ENCODE peak calls at places on chromosomes 3 and 15, in ten cellular contexts. One of them, this sample, is unnamed.

GRCh38 chr15:31453558-31454318 is 127.1 kb downstream of the KLF13 start:
- DNase-seq in lung microvascular endothelial cell: no peak
- DNase-seq in activated naive CD4-positive, alpha-beta T cell treated with anti-CD3 and anti-CD28 coated beads, Interleukin-2, amount 10 ng/mL, durations not matched to agents 7 days and 5 days: peak; percentile 6
- DNase-seq in T-helper 9 cell: no peak
- DNase-seq in EL: no peak
- DNase-seq in Jurkat, Clone E6-1: no peak
- DNase-seq in left ventricle myocardium inferior: no peak
- DNase-seq in activated CD4-positive, alpha-beta T cell treated with anti-CD3 and anti-CD28 coated beads, Interleukin-2, amount 50 U/mL, for 4 hours: no peak
- DNase-seq in fibroblast of lung: no peak
- DNase-seq in pancreas: no peak
- DNase-seq in this sample: no peak

GRCh38 chr3:145735631-145736030 is 425.4 kb downstream of the PLOD2 start:
- DNase-seq in pancreas: no peak
- DNase-seq in fibroblast of lung: no peak
- DNase-seq in T-helper 9 cell: no peak
- DNase-seq in Jurkat, Clone E6-1: no peak
- DNase-seq in left ventricle myocardium inferior: no peak
- DNase-seq in activated naive CD4-positive, alpha-beta T cell treated with anti-CD3 and anti-CD28 coated beads, Interleukin-2, amount 10 ng/mL, durations not matched to agents 7 days and 5 days: no peak
- DNase-seq in activated CD4-positive, alpha-beta T cell treated with anti-CD3 and anti-CD28 coated beads, Interleukin-2, amount 50 U/mL, for 4 hours: no peak
- DNase-seq in lung microvascular endothelial cell: no peak
- DNase-seq in EL: no peak
- DNase-seq in this sample: no peak

GRCh38 chr3:10285742-10286524 is 6.8 kb downstream of the GHRL start:
- DNase-seq in activated naive CD4-positive, alpha-beta T cell treated with anti-CD3 and anti-CD28 coated beads, Interleukin-2, amount 10 ng/mL, durations not matched to agents 7 days and 5 days: peak; percentile 18
- DNase-seq in fibroblast of lung: peak; percentile 53
- DNase-seq in T-helper 9 cell: no peak
- DNase-seq in pancreas: no peak
- DNase-seq in EL: no peak
- DNase-seq in lung microvascular endothelial cell: no peak
- DNase-seq in activated CD4-positive, alpha-beta T cell treated with anti-CD3 and anti-CD28 coated beads, Interleukin-2, amount 50 U/mL, for 4 hours: no peak
- DNase-seq in left ventricle myocardium inferior: no peak
- DNase-seq in Jurkat, Clone E6-1: no peak
- DNase-seq in this sample: no peak

GRCh38 chr3:69282191-69282590 is 103.7 kb downstream of the FRMD4B start:
- DNase-seq in activated CD4-positive, alpha-beta T cell treated with anti-CD3 and anti-CD28 coated beads, Interleukin-2, amount 50 U/mL, for 4 hours: peak; percentile 54
- DNase-seq in T-helper 9 cell: no peak
- DNase-seq in fibroblast of lung: peak; percentile 36
- DNase-seq in pancreas: no peak
- DNase-seq in lung microvascular endothelial cell: no peak
- DNase-seq in left ventricle myocardium inferior: no peak
- DNase-seq in activated naive CD4-positive, alpha-beta T cell treated with anti-CD3 and anti-CD28 coated beads, Interleukin-2, amount 10 ng/mL, durations not matched to agents 7 days and 5 days: peak; percentile 23
- DNase-seq in Jurkat, Clone E6-1: no peak
- DNase-seq in EL: no peak
- DNase-seq in this sample: no peak

GRCh38 chr15:96166223-96167200 is 164.0 kb upstream of the NR2F2 start:
- DNase-seq in EL: no peak
- DNase-seq in T-helper 9 cell: no peak
- DNase-seq in fibroblast of lung: peak; percentile 14
- DNase-seq in lung microvascular endothelial cell: no peak
- DNase-seq in activated naive CD4-positive, alpha-beta T cell treated with anti-CD3 and anti-CD28 coated beads, Interleukin-2, amount 10 ng/mL, durations not matched to agents 7 days and 5 days: no peak
- DNase-seq in pancreas: no peak
- DNase-seq in Jurkat, Clone E6-1: no peak
- DNase-seq in activated CD4-positive, alpha-beta T cell treated with anti-CD3 and anti-CD28 coated beads, Interleukin-2, amount 50 U/mL, for 4 hours: no peak
- DNase-seq in left ventricle myocardium inferior: no peak
- DNase-seq in this sample: no peak

GRCh38 chr3:52636673-52637072 is 49.0 kb downstream of the PBRM1 start:
- DNase-seq in pancreas: no peak
- DNase-seq in activated CD4-positive, alpha-beta T cell treated with anti-CD3 and anti-CD28 coated beads, Interleukin-2, amount 50 U/mL, for 4 hours: no peak
- DNase-seq in EL: peak; percentile 12
- DNase-seq in activated naive CD4-positive, alpha-beta T cell treated with anti-CD3 and anti-CD28 coated beads, Interleukin-2, amount 10 ng/mL, durations not matched to agents 7 days and 5 days: no peak
- DNase-seq in left ventricle myocardium inferior: no peak
- DNase-seq in fibroblast of lung: peak; percentile 35
- DNase-seq in lung microvascular endothelial cell: no peak
- DNase-seq in T-helper 9 cell: no peak
- DNase-seq in Jurkat, Clone E6-1: no peak
- DNase-seq in this sample: no peak

GRCh38 chr15:42069496-42070275 is 24.7 kb downstream of the PLA2G4D start:
- DNase-seq in activated naive CD4-positive, alpha-beta T cell treated with anti-CD3 and anti-CD28 coated beads, Interleukin-2, amount 10 ng/mL, durations not matched to agents 7 days and 5 days: no peak
- DNase-seq in activated CD4-positive, alpha-beta T cell treated with anti-CD3 and anti-CD28 coated beads, Interleukin-2, amount 50 U/mL, for 4 hours: no peak
- DNase-seq in lung microvascular endothelial cell: no peak
- DNase-seq in Jurkat, Clone E6-1: no peak
- DNase-seq in T-helper 9 cell: no peak
- DNase-seq in left ventricle myocardium inferior: no peak
- DNase-seq in fibroblast of lung: no peak
- DNase-seq in pancreas: no peak
- DNase-seq in EL: no peak
- DNase-seq in this sample: no peak

GRCh38 chr3:110933786-110934415 is 137.7 kb upstream of the NECTIN3 start:
- DNase-seq in Jurkat, Clone E6-1: no peak
- DNase-seq in activated CD4-positive, alpha-beta T cell treated with anti-CD3 and anti-CD28 coated beads, Interleukin-2, amount 50 U/mL, for 4 hours: no peak
- DNase-seq in activated naive CD4-positive, alpha-beta T cell treated with anti-CD3 and anti-CD28 coated beads, Interleukin-2, amount 10 ng/mL, durations not matched to agents 7 days and 5 days: no peak
- DNase-seq in lung microvascular endothelial cell: no peak
- DNase-seq in fibroblast of lung: peak; percentile 44
- DNase-seq in T-helper 9 cell: no peak
- DNase-seq in pancreas: no peak
- DNase-seq in EL: peak; percentile 55
- DNase-seq in left ventricle myocardium inferior: no peak
- DNase-seq in this sample: no peak

GRCh38 chr3:23239181-23240068 is 36.3 kb downstream of the UBE2E2 start:
- DNase-seq in T-helper 9 cell: no peak
- DNase-seq in lung microvascular endothelial cell: no peak
- DNase-seq in activated naive CD4-positive, alpha-beta T cell treated with anti-CD3 and anti-CD28 coated beads, Interleukin-2, amount 10 ng/mL, durations not matched to agents 7 days and 5 days: no peak
- DNase-seq in EL: no peak
- DNase-seq in fibroblast of lung: no peak
- DNase-seq in activated CD4-positive, alpha-beta T cell treated with anti-CD3 and anti-CD28 coated beads, Interleukin-2, amount 50 U/mL, for 4 hours: no peak
- DNase-seq in pancreas: no peak
- DNase-seq in Jurkat, Clone E6-1: no peak
- DNase-seq in left ventricle myocardium inferior: no peak
- DNase-seq in this sample: no peak

GRCh38 chr3:108130247-108130646 is 39.4 kb upstream of the CD47 start:
- DNase-seq in Jurkat, Clone E6-1: no peak
- DNase-seq in left ventricle myocardium inferior: no peak
- DNase-seq in fibroblast of lung: no peak
- DNase-seq in EL: no peak
- DNase-seq in lung microvascular endothelial cell: no peak
- DNase-seq in activated CD4-positive, alpha-beta T cell treated with anti-CD3 and anti-CD28 coated beads, Interleukin-2, amount 50 U/mL, for 4 hours: no peak
- DNase-seq in pancreas: no peak
- DNase-seq in T-helper 9 cell: no peak
- DNase-seq in activated naive CD4-positive, alpha-beta T cell treated with anti-CD3 and anti-CD28 coated beads, Interleukin-2, amount 10 ng/mL, durations not matched to agents 7 days and 5 days: no peak
- DNase-seq in this sample: no peak

GRCh38 chr3:160665784-160666526 is 11.0 kb upstream of the ARL14 start:
- DNase-seq in EL: peak; percentile 95
- DNase-seq in pancreas: no peak
- DNase-seq in left ventricle myocardium inferior: no peak
- DNase-seq in Jurkat, Clone E6-1: peak; percentile 49
- DNase-seq in activated CD4-positive, alpha-beta T cell treated with anti-CD3 and anti-CD28 coated beads, Interleukin-2, amount 50 U/mL, for 4 hours: no peak
- DNase-seq in fibroblast of lung: peak; percentile 96
- DNase-seq in activated naive CD4-positive, alpha-beta T cell treated with anti-CD3 and anti-CD28 coated beads, Interleukin-2, amount 10 ng/mL, durations not matched to agents 7 days and 5 days: no peak
- DNase-seq in lung microvascular endothelial cell: no peak
- DNase-seq in T-helper 9 cell: no peak
- DNase-seq in this sample: no peak

GRCh38 chr15:88574062-88574461 is 27.6 kb upstream of the DET1 start:
- DNase-seq in lung microvascular endothelial cell: no peak
- DNase-seq in EL: no peak
- DNase-seq in pancreas: no peak
- DNase-seq in T-helper 9 cell: no peak
- DNase-seq in activated CD4-positive, alpha-beta T cell treated with anti-CD3 and anti-CD28 coated beads, Interleukin-2, amount 50 U/mL, for 4 hours: no peak
- DNase-seq in Jurkat, Clone E6-1: no peak
- DNase-seq in left ventricle myocardium inferior: no peak
- DNase-seq in activated naive CD4-positive, alpha-beta T cell treated with anti-CD3 and anti-CD28 coated beads, Interleukin-2, amount 10 ng/mL, durations not matched to agents 7 days and 5 days: no peak
- DNase-seq in fibroblast of lung: no peak
- DNase-seq in this sample: no peak

GRCh38 chr15:40412095-40412759 is 6.6 kb downstream of the IVD start:
- DNase-seq in activated naive CD4-positive, alpha-beta T cell treated with anti-CD3 and anti-CD28 coated beads, Interleukin-2, amount 10 ng/mL, durations not matched to agents 7 days and 5 days: no peak
- DNase-seq in fibroblast of lung: no peak
- DNase-seq in left ventricle myocardium inferior: no peak
- DNase-seq in EL: no peak
- DNase-seq in Jurkat, Clone E6-1: no peak
- DNase-seq in activated CD4-positive, alpha-beta T cell treated with anti-CD3 and anti-CD28 coated beads, Interleukin-2, amount 50 U/mL, for 4 hours: no peak
- DNase-seq in pancreas: peak; percentile 86
- DNase-seq in lung microvascular endothelial cell: no peak
- DNase-seq in T-helper 9 cell: no peak
- DNase-seq in this sample: no peak

GRCh38 chr15:90316139-90316538 is 35.9 kb upstream of the ZNF774 start:
- DNase-seq in lung microvascular endothelial cell: no peak
- DNase-seq in fibroblast of lung: no peak
- DNase-seq in Jurkat, Clone E6-1: no peak
- DNase-seq in activated CD4-positive, alpha-beta T cell treated with anti-CD3 and anti-CD28 coated beads, Interleukin-2, amount 50 U/mL, for 4 hours: no peak
- DNase-seq in left ventricle myocardium inferior: no peak
- DNase-seq in EL: no peak
- DNase-seq in T-helper 9 cell: no peak
- DNase-seq in activated naive CD4-positive, alpha-beta T cell treated with anti-CD3 and anti-CD28 coated beads, Interleukin-2, amount 10 ng/mL, durations not matched to agents 7 days and 5 days: no peak
- DNase-seq in pancreas: no peak
- DNase-seq in this sample: no peak

GRCh38 chr15:59611277-59612260 is at the start of gene GCNT3:
- DNase-seq in activated naive CD4-positive, alpha-beta T cell treated with anti-CD3 and anti-CD28 coated beads, Interleukin-2, amount 10 ng/mL, durations not matched to agents 7 days and 5 days: no peak
- DNase-seq in EL: peak; percentile 7
- DNase-seq in pancreas: no peak
- DNase-seq in fibroblast of lung: peak; percentile 8
- DNase-seq in lung microvascular endothelial cell: no peak
- DNase-seq in Jurkat, Clone E6-1: no peak
- DNase-seq in left ventricle myocardium inferior: no peak
- DNase-seq in activated CD4-positive, alpha-beta T cell treated with anti-CD3 and anti-CD28 coated beads, Interleukin-2, amount 50 U/mL, for 4 hours: no peak
- DNase-seq in T-helper 9 cell: no peak
- DNase-seq in this sample: no peak

GRCh38 chr3:127886276-127886862 is 28.7 kb upstream of the KBTBD12 start:
- DNase-seq in T-helper 9 cell: no peak
- DNase-seq in pancreas: no peak
- DNase-seq in activated CD4-positive, alpha-beta T cell treated with anti-CD3 and anti-CD28 coated beads, Interleukin-2, amount 50 U/mL, for 4 hours: no peak
- DNase-seq in lung microvascular endothelial cell: no peak
- DNase-seq in Jurkat, Clone E6-1: no peak
- DNase-seq in left ventricle myocardium inferior: no peak
- DNase-seq in EL: no peak
- DNase-seq in activated naive CD4-positive, alpha-beta T cell treated with anti-CD3 and anti-CD28 coated beads, Interleukin-2, amount 10 ng/mL, durations not matched to agents 7 days and 5 days: no peak
- DNase-seq in fibroblast of lung: no peak
- DNase-seq in this sample: no peak

GRCh38 chr15:79682285-79682684 is 214.5 kb downstream of the MTHFS start:
- DNase-seq in pancreas: no peak
- DNase-seq in activated CD4-positive, alpha-beta T cell treated with anti-CD3 and anti-CD28 coated beads, Interleukin-2, amount 50 U/mL, for 4 hours: no peak
- DNase-seq in EL: peak; percentile 83
- DNase-seq in lung microvascular endothelial cell: peak; percentile 39
- DNase-seq in activated naive CD4-positive, alpha-beta T cell treated with anti-CD3 and anti-CD28 coated beads, Interleukin-2, amount 10 ng/mL, durations not matched to agents 7 days and 5 days: no peak
- DNase-seq in T-helper 9 cell: no peak
- DNase-seq in Jurkat, Clone E6-1: no peak
- DNase-seq in left ventricle myocardium inferior: peak; percentile 45
- DNase-seq in fibroblast of lung: peak; percentile 90
- DNase-seq in this sample: no peak

GRCh38 chr3:40487172-40487571 is 10.2 kb downstream of the ZNF619 start:
- DNase-seq in Jurkat, Clone E6-1: no peak
- DNase-seq in lung microvascular endothelial cell: no peak
- DNase-seq in activated naive CD4-positive, alpha-beta T cell treated with anti-CD3 and anti-CD28 coated beads, Interleukin-2, amount 10 ng/mL, durations not matched to agents 7 days and 5 days: no peak
- DNase-seq in activated CD4-positive, alpha-beta T cell treated with anti-CD3 and anti-CD28 coated beads, Interleukin-2, amount 50 U/mL, for 4 hours: no peak
- DNase-seq in fibroblast of lung: no peak
- DNase-seq in EL: no peak
- DNase-seq in pancreas: no peak
- DNase-seq in left ventricle myocardium inferior: no peak
- DNase-seq in T-helper 9 cell: no peak
- DNase-seq in this sample: no peak

This sample was measured in uterus.